ENCODE peak calls at places on chromosomes 2 and 18, in five cellular contexts. K is fibroblast of mammary gland; T is HuH-7; D is CD8-positive, alpha-beta T cell; E is upper lobe of right lung. Q is an unnamed sample.
A peak's percentile ranks its signal among the peaks of the same experiment; 100 is the strongest.

GRCh38 chr2:176079851-176080539 is 3.8 kb downstream of the EVX2 start:
- DNase-seq in K (peak; percentile 54), T (no peak), D (no peak), E (peak; percentile 63), Q (no peak)

GRCh38 chr18:741931-742512 is 29.6 kb upstream of the ENOSF1 start:
- DNase-seq in K (peak; percentile 64), T (peak; percentile 53), D (no peak), E (no peak), Q (no peak)

GRCh38 chr2:222844323-222844722 is 16.5 kb upstream of the ACSL3 start:
- DNase-seq in K (peak; percentile 96), T (no peak), D (no peak), E (no peak), Q (no peak)

GRCh38 chr2:232341061-232341738 is 37.4 kb upstream of the ALPP start:
- DNase-seq in K (no peak), T (peak; percentile 56), D (no peak), E (peak; percentile 18), Q (no peak)

GRCh38 chr18:634551-635045 is 22.9 kb upstream of the TYMS start:
- DNase-seq in K (no peak), T (no peak), D (no peak), E (no peak), Q (no peak)

GRCh38 chr2:72579595-72580180 is 246.1 kb downstream of the EXOC6B start:
- DNase-seq in K (peak; percentile 64), T (no peak), D (no peak), E (no peak), Q (no peak)

GRCh38 chr2:141207042-141207398 is 923.8 kb downstream of the LRP1B start:
- DNase-seq in K (no peak), T (no peak), D (no peak), E (no peak), Q (no peak)

GRCh38 chr2:32825291-32825712 is 121.5 kb upstream of the LTBP1 start:
- DNase-seq in K (peak; percentile 53), T (no peak), D (no peak), E (no peak), Q (no peak)

GRCh38 chr2:156181208-156181607 is 151.3 kb downstream of the NR4A2 start:
- DNase-seq in K (no peak), T (no peak), D (no peak), E (no peak), Q (no peak)

GRCh38 chr2:203796278-203796677 is 71.3 kb upstream of the CTLA4 start:
- DNase-seq in K (no peak), T (no peak), D (no peak), E (no peak), Q (no peak)

GRCh38 chr2:24163186-24163585 is 11.7 kb upstream of the FAM228A start:
- DNase-seq in K (no peak), T (no peak), D (no peak), E (no peak), Q (no peak)

GRCh38 chr2:50649626-50650397 is 382.1 kb downstream of the NRXN1 start:
- DNase-seq in K (no peak), T (no peak), D (no peak), E (no peak), Q (no peak)

GRCh38 chr2:121699421-121700328 is 37.0 kb downstream of the NIFK start:
- DNase-seq in K (peak; percentile 88), T (no peak), D (peak; percentile 68), E (peak; percentile 67), Q (peak; percentile 81)

GRCh38 chr2:149005471-149006077 is 32.9 kb upstream of the LYPD6B start:
- DNase-seq in K (no peak), T (peak; percentile 71), D (no peak), E (no peak), Q (no peak)

GRCh38 chr18:48230459-48231113 is 178.6 kb downstream of the ZBTB7C start:
- DNase-seq in K (peak; percentile 65), T (peak; percentile 56), D (no peak), E (peak; percentile 82), Q (no peak)

GRCh38 chr18:55355220-55355619 is 232.8 kb downstream of the TCF4 start:
- DNase-seq in K (no peak), T (no peak), D (no peak), E (no peak), Q (no peak)

GRCh38 chr2:28543316-28544068 is 47.6 kb downstream of the PLB1 start:
- DNase-seq in K (peak; percentile 59), T (no peak), D (no peak), E (no peak), Q (no peak)

GRCh38 chr2:213678437-213679218 is 394.4 kb downstream of the SPAG16 start:
- DNase-seq in K (no peak), T (no peak), D (no peak), E (no peak), Q (no peak)

GRCh38 chr2:176830362-176830761 is 382.2 kb upstream of the HNRNPA3 start:
- DNase-seq in K (no peak), T (peak; percentile 15), D (no peak), E (no peak), Q (no peak)

GRCh38 chr2:230899287-230899686 is 25.8 kb downstream of the GPR55 start:
- DNase-seq in K (no peak), T (no peak), D (no peak), E (no peak), Q (no peak)

GRCh38 chr2:9213477-9214051 is 7.0 kb downstream of the ASAP2 start:
- DNase-seq in K (no peak), T (no peak), D (no peak), E (no peak), Q (no peak)

GRCh38 chr18:49788327-49788908 is 24.9 kb downstream of the ACAA2 start:
- DNase-seq in K (peak; percentile 47), T (no peak), D (no peak), E (no peak), Q (no peak)

GRCh38 chr2:152894051-152894450 is 175.6 kb downstream of the ARL6IP6 start:
- DNase-seq in K (no peak), T (no peak), D (no peak), E (no peak), Q (no peak)

GRCh38 chr2:86072271-86072858 is 33.3 kb downstream of the POLR1A start:
- DNase-seq in K (peak; percentile 21), T (no peak), D (no peak), E (no peak), Q (no peak)

GRCh38 chr18:79921984-79922965 is 29.2 kb downstream of the SLC66A2 start:
- DNase-seq in K (no peak), T (no peak), D (no peak), E (no peak), Q (no peak)

GRCh38 chr2:33051586-33052385 is 105.0 kb downstream of the LTBP1 start:
- DNase-seq in K (peak; percentile 95), T (peak; percentile 54), D (no peak), E (no peak), Q (no peak)

GRCh38 chr2:193538061-193538460 is 1343.3 kb upstream of the TMEFF2 start:
- DNase-seq in K (no peak), T (no peak), D (no peak), E (no peak), Q (no peak)

GRCh38 chr2:161004379-161004778 is 155.8 kb upstream of the TANK start:
- DNase-seq in K (peak; percentile 44), T (no peak), D (no peak), E (no peak), Q (no peak)

GRCh38 chr2:19990416-19990728 is 467 bp upstream of the WDR35 start:
- DNase-seq in K (no peak), T (no peak), D (no peak), E (no peak), Q (no peak)

GRCh38 chr2:237677951-237678481 is 50.6 kb downstream of the LRRFIP1 start:
- DNase-seq in K (peak; percentile 93), T (no peak), D (no peak), E (peak; percentile 52), Q (no peak)

GRCh38 chr2:161077367-161078210 is 82.6 kb upstream of the TANK start:
- DNase-seq in K (peak; percentile 47), T (no peak), D (peak; percentile 25), E (no peak), Q (peak; percentile 78)

GRCh38 chr2:33289961-33290360 is 186.5 kb upstream of the RASGRP3 start:
- DNase-seq in K (no peak), T (no peak), D (no peak), E (no peak), Q (no peak)

GRCh38 chr2:101302016-101302415 is 6.5 kb downstream of the RNF149 start:
- DNase-seq in K (no peak), T (no peak), D (no peak), E (no peak), Q (no peak)

GRCh38 chr2:43169091-43169936 is 57.1 kb downstream of the ZFP36L2 start:
- DNase-seq in K (no peak), T (no peak), D (peak; percentile 35), E (peak; percentile 77), Q (no peak)

GRCh38 chr2:66575625-66576371 is 140.9 kb downstream of the MEIS1 start:
- DNase-seq in K (peak; percentile 52), T (peak; percentile 58), D (no peak), E (peak; percentile 67), Q (no peak)

GRCh38 chr2:68157002-68157401 is 686 bp upstream of the PNO1 start:
- DNase-seq in K (peak; percentile 20), T (peak; percentile 23), D (no peak), E (peak; percentile 81), Q (no peak)

Q was measured in activated T-helper 2 cell treated with anti-CD3 and anti-CD28 coated beads, Interferon-gamma antibody, Interleukin-2, Interleukin-4, amounts not matched to agents 10 μg/mL and 5 μg/mL and 100 μg/mL, durations not matched to agents 14 hours and 24 hours and 36 hours.